ENCODE peak calls at places on chromosomes 6 and 20, in six cellular contexts. T is progenitor cell of endocrine pancreas; C is endothelial cell; H is AG08396; X is CD8-positive, alpha-beta memory T cell; B is H9. R is an unnamed sample.

GRCh38 chr20:15760217-15760567 is 813.1 kb downstream of the KIF16B start:
- DNase-seq in T (no peak), X (no peak), B (no peak), C (no peak), H (no peak), R (no peak)

GRCh38 chr6:157845493-157846259 is 22.6 kb downstream of the SNX9 start:
- DNase-seq in C (no peak), T (no peak), B (no peak), H (no peak), X (no peak), R (no peak)

GRCh38 chr20:52684176-52684575 is 288.0 kb upstream of the TSHZ2 start:
- DNase-seq in X (no peak), T (no peak), H (no peak), B (no peak), C (no peak), R (no peak)

GRCh38 chr6:19613678-19614077 is 223.5 kb upstream of the ID4 start:
- DNase-seq in X (no peak), C (no peak), B (peak; percentile 45), T (no peak), H (no peak), R (no peak)

GRCh38 chr6:37182736-37183590 is 13.0 kb downstream of the PIM1 start:
- DNase-seq in X (peak; percentile 76), B (no peak), T (no peak), H (no peak), C (no peak), R (no peak)

GRCh38 chr6:82651845-82652333 is 288.3 kb downstream of the TPBG start:
- DNase-seq in B (no peak), C (no peak), H (no peak), T (no peak), X (no peak), R (no peak)

GRCh38 chr6:9292975-9293374 is 857.6 kb upstream of the SLC35B3 start:
- DNase-seq in H (no peak), B (no peak), T (no peak), X (no peak), C (no peak), R (no peak)

GRCh38 chr6:100463685-100464161 is 998 bp downstream of the SIM1 start:
- DNase-seq in C (no peak), H (no peak), B (peak; percentile 34), X (no peak), T (no peak), R (no peak)

GRCh38 chr6:19851273-19852089 is 14.3 kb downstream of the ID4 start:
- DNase-seq in C (peak; percentile 46), X (no peak), B (peak; percentile 71), H (peak; percentile 92), T (no peak), R (peak; percentile 66)

GRCh38 chr20:61436268-61436667 is 184.2 kb downstream of the CDH4 start:
- DNase-seq in X (no peak), C (no peak), B (no peak), T (no peak), H (no peak), R (peak; percentile 61)

GRCh38 chr6:71468841-71469750 is 180.5 kb downstream of the OGFRL1 start:
- DNase-seq in X (no peak), H (peak; percentile 71), T (no peak), C (no peak), B (no peak), R (peak; percentile 44)

GRCh38 chr6:127273499-127273898 is 6.8 kb downstream of the RNF146 start:
- DNase-seq in C (no peak), X (no peak), B (no peak), T (no peak), H (no peak), R (no peak)

GRCh38 chr6:125156496-125156895 is 2.9 kb downstream of the TPD52L1 start:
- DNase-seq in T (no peak), H (no peak), B (no peak), C (no peak), X (no peak), R (no peak)

R was measured in SW480.